ENCODE peak calls at places on chromosomes 1 and 21, in five cellular contexts. O is heart left ventricle, Y is ovary, E is brain microvascular endothelial cell, W is cardiac muscle cell. G is an unnamed sample.

GRCh38 chr21:39715804-39716397 is 29.1 kb upstream of the IGSF5 start:
- DNase-seq in W (peak), O (peak), E (peak), Y (peak), G (peak)

GRCh38 chr1:64195089-64195410 is 8.4 kb upstream of the UBE2U start:
- DNase-seq in W (no peak), O (no peak), Y (no peak), E (no peak), G (no peak)

GRCh38 chr1:2050793-2051682 is 827 bp downstream of the PRKCZ start:
- DNase-seq in O (no peak), E (no peak), W (peak), Y (no peak), G (no peak)

GRCh38 chr1:243718022-243718421 is 132.0 kb downstream of the AKT3 start:
- DNase-seq in Y (no peak), W (no peak), E (no peak), O (no peak), G (no peak)

GRCh38 chr21:29441651-29442050 is 142.9 kb downstream of the BACH1 start:
- DNase-seq in O (no peak), Y (no peak), W (no peak), E (no peak), G (peak)

GRCh38 chr1:35707253-35708178 is 11.2 kb downstream of the C1orf216 start:
- DNase-seq in E (no peak), Y (no peak), W (peak), O (peak), G (no peak)

GRCh38 chr1:43747736-43748135 is 40.4 kb downstream of the ST3GAL3 start:
- DNase-seq in W (no peak), Y (no peak), E (no peak), O (no peak), G (no peak)

GRCh38 chr1:111513410-111514020 is 10.1 kb upstream of the ADORA3 start:
- DNase-seq in Y (no peak), O (peak), W (no peak), E (no peak), G (no peak)

GRCh38 chr1:85707267-85707989 is 805 bp downstream of the ZNHIT6 start:
- DNase-seq in Y (no peak), O (no peak), W (peak), E (no peak), G (no peak)

GRCh38 chr1:59107516-59107915 is 189.4 kb upstream of the FGGY start:
- DNase-seq in W (no peak), O (peak), E (no peak), Y (no peak), G (no peak)

GRCh38 chr1:111739984-111740765 is 980 bp upstream of the INKA2 start:
- DNase-seq in E (peak), O (peak), W (peak), Y (peak), G (peak)

GRCh38 chr1:18641005-18641941 is 10.6 kb downstream of the PAX7 start:
- DNase-seq in O (no peak), E (no peak), Y (no peak), W (no peak), G (no peak)

GRCh38 chr1:151847867-151848596 is 5.5 kb downstream of the THEM5 start:
- DNase-seq in W (no peak), O (no peak), E (no peak), Y (no peak), G (no peak)

GRCh38 chr1:211133393-211133840 is 531 bp downstream of the KCNH1 start:
- DNase-seq in E (no peak), Y (no peak), O (no peak), W (peak), G (peak)

GRCh38 chr1:184482113-184482512 is 95.3 kb downstream of the C1orf21 start:
- DNase-seq in W (no peak), Y (peak), E (no peak), O (peak), G (no peak)

GRCh38 chr1:219088778-219089557 is 84.7 kb upstream of the LYPLAL1 start:
- DNase-seq in Y (no peak), W (no peak), O (no peak), E (peak), G (peak)

GRCh38 chr1:110734146-110734680 is 59.5 kb upstream of the KCNA3 start:
- DNase-seq in W (no peak), E (no peak), O (no peak), Y (no peak), G (no peak)

GRCh38 chr21:37710555-37711293 is 205.5 kb downstream of the KCNJ6 start:
- DNase-seq in Y (no peak), W (peak), E (peak), O (no peak), G (no peak)

GRCh38 chr1:222798111-222798510 is 16.7 kb upstream of the DISP1 start:
- DNase-seq in O (no peak), W (no peak), Y (no peak), E (no peak), G (peak)

DNA sequence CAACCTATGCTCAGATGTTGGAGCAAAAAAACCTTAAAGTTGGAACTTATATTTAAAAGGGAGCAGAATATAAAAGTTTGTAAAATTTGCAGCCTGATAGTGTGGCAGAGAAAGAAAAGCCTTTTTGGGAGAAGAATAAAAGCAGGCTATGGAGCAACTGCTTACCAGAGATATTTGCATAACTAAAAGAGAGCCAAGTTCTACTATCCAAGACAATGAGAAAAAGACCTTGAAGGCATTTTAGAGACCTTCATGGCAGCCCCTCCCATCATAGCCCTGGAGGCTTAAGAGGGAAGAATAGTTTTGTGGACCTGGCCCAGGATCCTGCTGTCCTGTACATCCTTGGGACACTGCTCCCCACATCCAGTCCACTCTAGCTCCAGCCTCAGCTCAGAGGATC is 312.5 kb upstream of the ZRANB2 start:
- DNase-seq in W (no peak), E (no peak), Y (no peak), O (no peak), G (no peak)
- TF ChIP-seq CTCF in W (no peak), E (no peak), Y (no peak), O (no peak), G (no peak)

DNA sequence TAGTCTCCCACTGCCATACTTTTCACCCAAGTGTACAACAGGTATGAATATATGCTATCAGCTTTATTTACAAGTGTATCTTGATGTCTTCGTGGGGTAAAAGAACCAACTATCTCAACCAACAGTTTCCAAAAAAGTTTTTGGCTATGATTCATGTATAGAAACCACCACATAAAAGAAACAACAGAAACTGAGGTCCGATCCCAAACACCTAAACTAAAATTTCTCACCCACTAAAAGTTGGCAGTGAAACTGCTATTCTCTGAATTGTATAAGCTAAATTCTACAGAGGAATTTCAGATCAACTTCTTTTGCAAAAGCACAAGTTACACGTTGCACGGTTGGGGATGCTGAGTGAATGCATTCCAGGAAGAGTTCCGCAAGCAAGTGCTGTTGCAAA is 5.0 kb upstream of the KCNE1 start:
- DNase-seq in E (no peak), Y (no peak), W (no peak), O (no peak), G (no peak)
- H3K4me3 ChIP-seq in E (no peak), Y (no peak), W (no peak), O (no peak), G (no peak)

DNA sequence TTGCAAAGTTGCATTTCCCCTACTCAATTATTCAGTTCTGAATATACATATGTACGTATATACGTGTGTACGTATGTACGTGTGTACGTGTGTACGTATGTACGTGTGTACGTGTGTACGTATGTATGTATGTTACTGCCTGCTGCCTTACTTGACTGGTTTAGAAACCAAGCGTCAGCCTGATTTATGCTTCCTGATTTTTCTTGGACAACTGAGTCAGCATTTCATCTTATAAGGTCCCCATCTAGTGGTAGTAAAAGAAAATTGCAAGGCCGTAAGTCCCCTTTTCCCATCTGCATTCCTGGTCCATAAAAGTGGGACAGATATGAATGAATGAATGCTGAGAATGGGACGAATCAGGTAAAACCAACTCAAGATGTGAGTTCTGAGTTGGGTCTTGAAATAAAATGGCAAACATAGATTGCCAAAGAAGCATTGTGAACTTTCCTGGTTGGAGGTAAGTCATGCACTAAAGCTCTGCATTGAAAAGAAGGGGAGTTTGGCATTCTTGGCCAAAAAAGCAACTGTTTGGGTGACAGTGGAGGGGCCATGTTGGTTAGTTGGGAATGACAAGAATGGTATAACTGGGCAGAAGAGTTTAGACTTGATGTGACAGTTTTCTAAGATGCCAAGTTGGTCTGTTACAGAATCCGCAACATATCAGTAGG is 76.4 kb upstream of the DNAH14 start:
- DNase-seq in Y (no peak), E (peak), W (peak), O (no peak), G (peak)
- TF ChIP-seq CTCF in Y (peak), E (peak), W (peak), O (peak), G (peak)

GRCh38 chr1:201603613-201604232 is 64.8 kb downstream of the NAV1 start:
- DNase-seq in Y (no peak), O (no peak), W (no peak), E (peak), G (peak)

GRCh38 chr1:201599548-201599947 is 60.6 kb downstream of the NAV1 start:
- DNase-seq in W (no peak), E (no peak), O (no peak), Y (no peak), G (no peak)

GRCh38 chr1:201605385-201605747 is 66.4 kb downstream of the NAV1 start:
- DNase-seq in W (no peak), O (no peak), Y (no peak), E (peak), G (no peak)

GRCh38 chr1:201606096-201606495 is 67.2 kb downstream of the NAV1 start:
- DNase-seq in W (no peak), O (no peak), Y (no peak), E (no peak), G (no peak)

DNA sequence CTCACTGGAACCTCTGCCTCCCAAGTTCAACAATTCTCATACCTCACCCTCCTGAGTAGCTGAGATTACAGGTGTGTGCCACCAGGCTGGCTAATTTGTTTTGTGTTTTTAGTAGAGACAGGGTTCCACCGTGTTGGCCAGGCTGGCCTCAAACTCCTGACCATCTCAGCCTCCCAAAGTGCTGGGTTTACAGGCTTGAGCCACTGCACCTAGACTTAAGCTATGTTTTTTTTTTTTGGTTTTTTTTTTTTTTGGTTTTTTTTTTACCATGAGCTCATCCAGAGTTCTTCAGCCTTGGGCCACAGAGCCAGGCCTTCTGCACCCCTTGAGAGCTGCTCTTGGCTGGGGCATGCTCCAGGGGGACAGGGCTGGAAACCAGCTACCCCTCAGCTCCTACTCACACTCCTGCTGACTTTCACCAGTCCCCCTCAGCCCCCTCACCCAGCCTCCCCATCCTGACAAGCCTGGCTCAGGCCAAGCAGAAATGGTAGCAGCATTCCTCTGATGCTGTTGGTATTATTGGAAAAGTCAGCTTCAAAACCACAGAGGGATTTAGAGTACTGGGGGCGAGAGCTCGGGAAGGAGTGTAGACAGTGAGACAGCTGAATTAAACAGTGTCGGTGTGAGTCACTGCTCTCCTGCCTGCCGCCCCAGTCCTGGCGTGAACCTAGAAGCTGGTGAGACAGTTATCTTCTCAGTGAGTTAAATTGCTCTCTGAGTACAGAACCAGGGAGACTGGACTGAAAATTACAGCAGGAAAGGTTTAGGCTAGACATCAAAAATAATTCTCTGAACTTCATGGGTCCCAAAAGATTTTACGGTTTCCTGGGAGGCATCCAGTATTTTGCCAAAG is 63.7 kb downstream of the NAV1 start:
- DNase-seq in Y (no peak), O (no peak), W (no peak), E (peak), G (peak)
- H3K4me3 ChIP-seq in Y (no peak), O (no peak), W (no peak), E (no peak), G (no peak)

DNA sequence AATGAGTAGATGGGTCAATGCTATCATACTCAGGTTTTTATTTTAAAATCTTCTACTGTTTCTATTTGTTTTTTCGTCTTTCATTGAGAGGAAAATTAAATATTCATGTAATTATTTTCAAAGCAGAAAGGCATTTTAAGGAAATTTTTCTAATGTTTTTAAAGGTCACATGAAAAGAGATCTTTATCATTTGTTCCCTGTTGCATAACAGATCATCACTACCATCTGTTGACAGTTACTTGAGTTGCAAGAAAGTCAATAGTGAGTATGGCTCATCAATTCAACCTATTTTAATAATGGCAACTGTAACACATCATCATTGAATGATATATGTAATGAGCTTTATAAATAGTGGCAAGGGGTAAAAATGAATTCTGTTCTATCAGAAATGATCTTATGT is 369.7 kb downstream of the DPYD start:
- DNase-seq in W (no peak), E (no peak), Y (no peak), O (no peak), G (no peak)
- TF ChIP-seq CTCF in W (no peak), E (no peak), Y (no peak), O (no peak), G (no peak)

GRCh38 chr1:77220687-77221463 is 1.6 kb upstream of the PIGK start:
- DNase-seq in E (peak), Y (no peak), W (no peak), O (no peak), G (peak)
- H3K4me3 ChIP-seq in E (no peak), Y (no peak), W (no peak), O (no peak), G (no peak)